ENCODE peak calls at places on chromosomes 11 and 22, in five cellular contexts. M, N, H, D and P are unnamed samples.

GRCh38 chr11:86291466-86292262 is 10.4 kb upstream of the HIKESHI start:
- DNase-seq in M (peak; percentile 75), N (peak; percentile 56), H (no peak), D (no peak), P (peak; percentile 64)

GRCh38 chr11:131584694-131585592 is 214.5 kb downstream of the NTM start:
- DNase-seq in M (no peak), N (no peak), H (no peak), D (no peak), P (no peak)

GRCh38 chr22:47374901-47375575 is 612.6 kb downstream of the TBC1D22A start:
- DNase-seq in M (no peak), N (no peak), H (no peak), D (no peak), P (no peak)

GRCh38 chr11:108241370-108242037 is 18.6 kb downstream of the ATM start:
- DNase-seq in M (peak; percentile 11), N (no peak), H (no peak), D (no peak), P (no peak)

GRCh38 chr11:9527481-9528140 is 45.9 kb upstream of the WEE1 start:
- DNase-seq in M (peak; percentile 87), N (peak; percentile 94), H (peak; percentile 33), D (no peak), P (peak; percentile 96)

GRCh38 chr11:94770563-94771120 is 2.5 kb downstream of the AMOTL1 start:
- DNase-seq in M (no peak), N (no peak), H (no peak), D (no peak), P (no peak)

GRCh38 chr11:114099392-114100178 is 40.1 kb downstream of the ZBTB16 start:
- DNase-seq in M (peak; percentile 39), N (no peak), H (no peak), D (no peak), P (no peak)

GRCh38 chr11:56782167-56782847 is 33.8 kb upstream of the OR9G4 start:
- DNase-seq in M (no peak), N (no peak), H (no peak), D (no peak), P (no peak)

GRCh38 chr11:1199689-1200610 is 22.9 kb upstream of the MUC5B start:
- DNase-seq in M (no peak), N (no peak), H (no peak), D (no peak), P (no peak)

GRCh38 chr11:88508808-88509581 is 171.5 kb upstream of the CTSC start:
- DNase-seq in M (peak; percentile 24), N (peak; percentile 49), H (no peak), D (peak; percentile 32), P (peak; percentile 29)

DNA sequence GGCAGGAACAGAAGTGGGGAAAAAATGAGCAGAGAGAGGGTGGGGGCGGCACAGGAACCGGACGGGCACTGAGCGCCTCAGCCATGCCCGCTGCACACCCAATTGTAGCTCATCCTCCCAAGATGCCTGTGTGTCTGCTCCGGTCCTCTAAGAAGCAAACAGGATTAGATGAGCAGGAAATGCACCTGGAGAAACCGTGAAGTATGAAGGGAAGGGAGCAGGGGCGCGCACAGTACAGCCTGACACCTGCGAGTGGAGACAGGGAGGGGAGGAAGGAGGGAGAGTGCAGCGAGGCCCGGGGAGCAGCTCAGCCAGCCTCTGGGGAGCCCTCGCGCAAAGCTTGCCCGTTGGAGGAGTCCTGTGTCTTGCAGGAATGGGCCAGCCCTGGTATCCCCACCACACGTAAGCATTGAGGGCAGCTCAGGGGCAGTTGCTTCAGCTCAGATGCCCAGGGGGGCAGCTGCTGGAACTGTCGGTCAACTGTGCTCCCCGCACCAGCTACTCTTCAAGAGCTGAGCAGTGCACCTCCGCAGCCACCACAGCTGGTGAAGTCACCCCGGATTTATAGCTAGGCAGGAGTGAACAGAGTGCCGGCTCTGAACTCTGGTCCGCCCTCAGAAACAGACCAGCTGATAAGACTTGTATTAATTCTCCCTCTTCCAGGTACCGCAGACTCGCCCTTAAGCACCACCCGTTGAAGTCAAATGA is 7.0 kb downstream of the DNAJB13 start:
- DNase-seq in M (no peak), N (no peak), H (no peak), D (no peak), P (no peak)
- H3K4me3 ChIP-seq in M (no peak overlapping the region), N (no peak overlapping the region), H (no peak overlapping the region), D (no peak overlapping the region), P (no peak overlapping the region)

GRCh38 chr22:50519151-50519550 is 6.2 kb downstream of the SCO2 start:
- DNase-seq in M (no peak), N (no peak), H (no peak), D (no peak), P (no peak)

GRCh38 chr22:50518628-50519027 is 6.8 kb downstream of the SCO2 start:
- DNase-seq in M (no peak), N (no peak), H (no peak), D (no peak), P (no peak)

GRCh38 chr22:50516068-50516467 is 8.0 kb downstream of the NCAPH2 start:
- DNase-seq in M (no peak), N (no peak), H (no peak), D (no peak), P (no peak)

GRCh38 chr22:50517495-50518260 is 7.7 kb downstream of the SCO2 start:
- DNase-seq in M (no peak), N (no peak), H (no peak), D (no peak), P (no peak)

DNA sequence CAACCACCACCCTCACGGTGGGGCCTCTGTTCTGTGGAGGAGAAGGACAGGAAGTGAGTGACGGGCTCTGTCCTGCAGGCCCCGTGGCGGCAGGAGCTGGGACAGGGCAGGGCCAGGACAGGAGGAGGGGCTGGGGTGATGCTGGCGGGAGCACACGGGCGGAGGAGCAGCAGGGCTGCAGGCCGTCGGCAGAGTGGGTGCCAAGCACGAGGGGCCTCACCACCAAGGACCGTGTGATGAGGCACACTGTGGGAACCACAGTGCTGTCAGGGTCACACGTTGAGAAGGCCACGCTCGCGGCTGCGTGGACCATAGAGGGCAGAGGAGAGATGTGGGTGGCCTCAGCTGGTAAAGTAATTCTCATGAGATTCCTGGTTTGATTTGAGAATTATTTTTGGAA is 8.5 kb downstream of the SCO2 start:
- DNase-seq in M (no peak), N (no peak), H (no peak), D (no peak), P (no peak)
- TF ChIP-seq CTCF in M (no peak), N (no peak), H (no peak), D (no peak), P (no peak)

GRCh38 chr22:29305836-29306174 is 645 bp upstream of the GAS2L1 start:
- DNase-seq in M (no peak), N (no peak), H (no peak), D (no peak), P (no peak)
- H3K4me3 ChIP-seq in M (no peak overlapping the region), N (no peak overlapping the region), H (peak overlapping the region; percentile 62), D (no peak overlapping the region), P (peak overlapping the region; percentile 75)

DNA sequence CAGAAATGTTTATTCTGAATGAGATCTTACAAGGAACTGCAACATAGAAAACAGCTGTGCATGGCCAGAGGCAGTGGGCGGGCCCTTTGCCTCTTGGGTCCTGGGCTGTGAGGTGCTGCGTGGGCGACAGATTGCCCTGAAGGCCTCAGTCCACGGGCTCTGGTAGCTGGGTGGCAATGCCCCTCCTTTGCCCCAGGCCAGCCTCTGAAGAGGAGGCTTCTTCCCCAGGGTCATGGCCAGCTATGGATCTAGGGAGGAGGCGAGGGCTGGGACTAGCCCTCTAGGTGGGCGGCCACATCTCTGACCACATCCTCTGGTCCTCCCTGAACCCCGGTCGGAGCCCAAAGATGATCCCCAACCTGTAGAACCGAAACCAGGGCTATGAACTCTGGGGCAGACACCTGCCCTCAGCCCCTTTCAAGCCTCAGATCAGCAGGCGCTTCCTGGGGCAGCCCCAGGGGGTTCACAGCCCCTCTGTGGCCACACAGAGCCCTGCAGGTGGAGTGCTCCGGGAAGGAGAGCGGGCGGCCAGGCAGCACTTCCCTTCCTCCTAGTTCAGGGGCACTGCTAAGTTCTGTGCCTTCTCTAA is 6.6 kb upstream of the CDC42BPG start:
- DNase-seq in M (no peak), N (no peak), H (no peak), D (no peak), P (no peak)
- TF ChIP-seq CTCF in M (no peak), N (no peak), H (no peak), D (no peak), P (no peak)

GRCh38 chr11:66479741-66480115 is 506 bp upstream of the DPP3 start:
- DNase-seq in M (no peak), N (no peak), H (no peak), D (no peak), P (no peak)

GRCh38 chr11:66477256-66478201 is 2.7 kb upstream of the DPP3 start:
- DNase-seq in M (no peak), N (no peak), H (no peak), D (no peak), P (no peak)

GRCh38 chr11:66478823-66479740 is 1.2 kb upstream of the DPP3 start:
- DNase-seq in M (peak; percentile 50), N (peak; percentile 47), H (no peak), D (peak; percentile 40), P (peak; percentile 37)

GRCh38 chr11:66476841-66477251 is 3.4 kb upstream of the DPP3 start:
- DNase-seq in M (no peak), N (no peak), H (no peak), D (no peak), P (no peak)

DNA sequence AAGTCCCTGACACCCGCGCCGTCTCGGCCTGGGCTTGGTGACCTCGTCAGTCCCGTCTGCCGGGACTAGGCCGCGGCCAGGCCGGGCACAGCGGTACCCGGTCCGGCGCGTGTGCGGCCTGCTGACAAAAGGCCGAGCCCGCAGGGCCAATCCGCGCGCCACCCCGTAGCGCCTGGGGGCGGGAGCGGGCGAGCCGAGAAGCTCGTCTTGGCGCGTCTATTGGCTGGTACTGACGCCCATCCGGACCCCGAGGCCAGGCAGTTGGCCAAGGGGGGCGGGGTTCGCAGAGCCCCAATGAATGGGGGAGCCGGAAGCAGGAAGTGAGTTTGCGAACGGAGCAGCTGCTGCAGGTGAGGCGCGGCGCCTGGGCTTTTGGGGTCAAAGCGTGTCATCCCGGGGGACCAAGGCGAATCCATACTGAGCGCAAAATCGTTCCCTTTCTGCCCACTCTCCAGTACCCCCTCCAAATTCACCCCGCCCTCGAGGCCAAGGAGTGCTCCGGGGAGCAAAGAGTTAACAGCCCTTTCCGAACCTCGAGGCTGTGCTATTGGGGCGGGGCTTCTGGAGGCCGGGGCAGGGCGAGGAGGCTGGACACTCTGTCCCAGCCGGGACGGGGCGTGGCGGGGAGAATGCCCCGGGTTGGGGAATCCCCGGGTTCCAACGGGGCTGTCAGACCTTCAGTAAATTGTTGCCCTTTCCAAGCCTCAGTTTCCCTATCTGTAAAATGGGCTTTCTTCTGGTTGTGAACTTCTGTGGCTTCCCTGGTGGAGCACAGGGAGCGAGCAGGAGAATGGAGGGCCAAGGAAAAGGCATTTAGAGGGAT is at the start of gene DPP3:
- DNase-seq in M (peak; percentile 97), N (peak; percentile 95), H (peak; percentile 73), D (peak; percentile 98), P (peak; percentile 96)
- H3K4me3 ChIP-seq in M (peak within 1 kb of the TSS; percentile 83), N (peak within 1 kb of the TSS; percentile 97), H (peak within 1 kb of the TSS; percentile 86), D (peak within 1 kb of the TSS; percentile 75), P (peak within 1 kb of the TSS; percentile 91)

GRCh38 chr11:2693851-2694261 is 5.9 kb downstream of the KCNQ1OT1 start:
- DNase-seq in M (no peak), N (no peak), H (no peak), D (no peak), P (no peak)
- TF ChIP-seq CTCF in M (peak; percentile 1), N (no peak), H (no peak), D (no peak), P (no peak)

GRCh38 chr11:92843455-92843854 is 126.0 kb upstream of the MTNR1B start:
- DNase-seq in M (no peak), N (no peak), H (no peak), D (no peak), P (no peak)
- H3K4me3 ChIP-seq in M (no peak overlapping the region), N (no peak overlapping the region), H (no peak overlapping the region), D (no peak overlapping the region), P (no peak overlapping the region)